ENCODE peak calls at places on chromosomes 3 and 15, in seven cellular contexts. One of them, this sample, is unnamed.

GRCh38 chr15:85324202-85324601 is 56.2 kb upstream of the AKAP13 start:
- DNase-seq in psoas muscle: no peak
- DNase-seq in upper lobe of left lung: no peak
- DNase-seq in esophagus squamous epithelium: no peak
- DNase-seq in sigmoid colon: no peak
- DNase-seq in cardiac muscle cell: peak; percentile 65
- DNase-seq in body of pancreas: no peak
- DNase-seq in this sample: no peak

GRCh38 chr3:194255252-194256039 is 95.7 kb downstream of the CPN2 start:
- DNase-seq in body of pancreas: no peak
- DNase-seq in cardiac muscle cell: peak; percentile 70
- DNase-seq in upper lobe of left lung: peak; percentile 83
- DNase-seq in sigmoid colon: peak; percentile 83
- DNase-seq in esophagus squamous epithelium: no peak
- DNase-seq in psoas muscle: peak; percentile 82
- DNase-seq in this sample: peak; percentile 60

GRCh38 chr3:181868576-181868975 is 156.9 kb downstream of the SOX2 start:
- DNase-seq in upper lobe of left lung: no peak
- DNase-seq in body of pancreas: no peak
- DNase-seq in esophagus squamous epithelium: no peak
- DNase-seq in cardiac muscle cell: no peak
- DNase-seq in psoas muscle: no peak
- DNase-seq in sigmoid colon: no peak
- DNase-seq in this sample: no peak

GRCh38 chr3:78666458-78666800 is 1101.4 kb downstream of the ROBO1 start:
- DNase-seq in psoas muscle: no peak
- DNase-seq in cardiac muscle cell: no peak
- DNase-seq in esophagus squamous epithelium: no peak
- DNase-seq in sigmoid colon: no peak
- DNase-seq in upper lobe of left lung: no peak
- DNase-seq in body of pancreas: no peak
- DNase-seq in this sample: peak; percentile 9

GRCh38 chr3:15636028-15636709 is 34.6 kb downstream of the BTD start:
- DNase-seq in upper lobe of left lung: no peak
- DNase-seq in cardiac muscle cell: peak; percentile 87
- DNase-seq in body of pancreas: no peak
- DNase-seq in psoas muscle: no peak
- DNase-seq in esophagus squamous epithelium: no peak
- DNase-seq in sigmoid colon: no peak
- DNase-seq in this sample: no peak

GRCh38 chr3:184361532-184361931 is at the start of the genes CLCN2 and POLR2H:
- DNase-seq in sigmoid colon: no peak
- DNase-seq in cardiac muscle cell: peak; percentile 69
- DNase-seq in upper lobe of left lung: peak; percentile 61
- DNase-seq in body of pancreas: peak; percentile 56
- DNase-seq in psoas muscle: peak; percentile 73
- DNase-seq in esophagus squamous epithelium: no peak
- DNase-seq in this sample: peak; percentile 93

GRCh38 chr3:183411216-183411922 is 17.1 kb downstream of the MCF2L2 start:
- DNase-seq in sigmoid colon: no peak
- DNase-seq in esophagus squamous epithelium: no peak
- DNase-seq in upper lobe of left lung: no peak
- DNase-seq in cardiac muscle cell: peak; percentile 39
- DNase-seq in psoas muscle: no peak
- DNase-seq in body of pancreas: no peak
- DNase-seq in this sample: no peak

GRCh38 chr15:63915888-63916731 is 82.4 kb upstream of the HERC1 start:
- DNase-seq in body of pancreas: no peak
- DNase-seq in psoas muscle: peak; percentile 51
- DNase-seq in esophagus squamous epithelium: no peak
- DNase-seq in upper lobe of left lung: no peak
- DNase-seq in sigmoid colon: no peak
- DNase-seq in cardiac muscle cell: peak; percentile 52
- DNase-seq in this sample: no peak

GRCh38 chr3:109563149-109563548 is 225.8 kb upstream of the DPPA4 start:
- DNase-seq in esophagus squamous epithelium: no peak
- DNase-seq in sigmoid colon: no peak
- DNase-seq in cardiac muscle cell: no peak
- DNase-seq in psoas muscle: no peak
- DNase-seq in body of pancreas: no peak
- DNase-seq in upper lobe of left lung: no peak
- DNase-seq in this sample: no peak

GRCh38 chr15:47503884-47504283 is 213.4 kb upstream of the SEMA6D start:
- DNase-seq in cardiac muscle cell: no peak
- DNase-seq in sigmoid colon: no peak
- DNase-seq in body of pancreas: no peak
- DNase-seq in esophagus squamous epithelium: no peak
- DNase-seq in upper lobe of left lung: no peak
- DNase-seq in psoas muscle: no peak
- DNase-seq in this sample: no peak

GRCh38 chr15:61243984-61244593 is 15.0 kb upstream of the RORA start:
- DNase-seq in psoas muscle: no peak
- DNase-seq in cardiac muscle cell: no peak
- DNase-seq in body of pancreas: no peak
- DNase-seq in sigmoid colon: no peak
- DNase-seq in esophagus squamous epithelium: no peak
- DNase-seq in upper lobe of left lung: no peak
- DNase-seq in this sample: no peak

GRCh38 chr3:171936231-171936841 is 93.2 kb downstream of the TMEM212 start:
- DNase-seq in body of pancreas: no peak
- DNase-seq in upper lobe of left lung: peak; percentile 68
- DNase-seq in psoas muscle: no peak
- DNase-seq in sigmoid colon: no peak
- DNase-seq in cardiac muscle cell: peak; percentile 92
- DNase-seq in esophagus squamous epithelium: no peak
- DNase-seq in this sample: peak; percentile 37

GRCh38 chr3:116743062-116743461 is 33.5 kb downstream of the TUSC7 start:
- DNase-seq in sigmoid colon: no peak
- DNase-seq in cardiac muscle cell: no peak
- DNase-seq in psoas muscle: no peak
- DNase-seq in body of pancreas: peak; percentile 21
- DNase-seq in esophagus squamous epithelium: no peak
- DNase-seq in upper lobe of left lung: peak; percentile 28
- DNase-seq in this sample: no peak

DNA sequence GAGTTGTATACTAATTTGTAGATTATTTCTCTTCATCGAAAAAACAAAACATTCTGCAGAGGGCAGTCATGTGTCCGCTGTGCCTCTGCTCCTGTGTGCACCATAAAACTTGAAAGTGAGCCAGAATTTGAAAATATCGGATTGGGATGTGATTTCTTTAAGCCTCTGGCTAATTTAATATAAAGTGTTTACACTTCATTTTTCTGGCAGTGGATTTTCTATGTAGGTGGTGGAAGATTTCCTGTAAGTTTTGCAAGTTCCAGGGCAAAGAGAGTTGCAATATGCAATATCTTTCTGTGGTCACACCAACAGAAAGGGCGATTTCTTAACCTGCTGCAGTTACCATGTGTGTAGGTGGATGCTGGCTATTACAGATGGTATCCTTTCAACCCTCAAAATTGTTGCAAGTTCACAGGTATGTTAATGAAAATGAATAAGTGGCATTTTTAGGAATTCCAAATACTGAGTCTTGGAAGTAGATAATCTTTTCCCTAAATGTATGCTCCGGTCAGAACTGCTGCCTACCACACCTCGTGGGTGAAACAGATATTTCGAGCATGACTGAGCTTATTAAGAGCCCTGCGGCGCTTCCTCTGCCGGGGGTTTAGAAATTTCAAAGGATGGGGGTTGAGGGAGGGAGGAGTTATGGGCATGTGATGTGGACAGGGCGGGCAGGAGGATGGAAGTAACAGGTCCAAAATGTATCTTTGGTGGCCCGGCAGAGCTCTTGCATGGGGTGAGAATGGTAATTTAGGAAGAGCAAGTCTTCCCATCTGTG is 134.0 kb downstream of the PGPEP1L start:
- DNase-seq in upper lobe of left lung: peak; percentile 50
- DNase-seq in body of pancreas: no peak
- DNase-seq in esophagus squamous epithelium: no peak
- DNase-seq in sigmoid colon: no peak
- DNase-seq in psoas muscle: no peak
- DNase-seq in cardiac muscle cell: peak; percentile 70
- DNase-seq in this sample: no peak
- H3K27ac ChIP-seq in upper lobe of left lung: peak overlapping the region; percentile 27
- H3K27ac ChIP-seq in body of pancreas: no peak overlapping the region
- H3K27ac ChIP-seq in esophagus squamous epithelium: peak overlapping the region; percentile 32
- H3K27ac ChIP-seq in sigmoid colon: peak overlapping the region; percentile 63
- H3K27ac ChIP-seq in psoas muscle: no peak overlapping the region
- H3K27ac ChIP-seq in cardiac muscle cell: no peak overlapping the region
- H3K27ac ChIP-seq in this sample: no peak overlapping the region

GRCh38 chr3:52798978-52799476 is 4.4 kb downstream of the ITIH3 start:
- DNase-seq in sigmoid colon: no peak
- DNase-seq in psoas muscle: no peak
- DNase-seq in body of pancreas: peak; percentile 28
- DNase-seq in cardiac muscle cell: peak; percentile 9
- DNase-seq in upper lobe of left lung: no peak
- DNase-seq in esophagus squamous epithelium: no peak
- DNase-seq in this sample: peak; percentile 31
- TF ChIP-seq CTCF in sigmoid colon: no peak
- TF ChIP-seq CTCF in psoas muscle: peak; percentile 28
- TF ChIP-seq CTCF in body of pancreas: peak; percentile 36
- TF ChIP-seq CTCF in cardiac muscle cell: peak; percentile 39
- TF ChIP-seq CTCF in upper lobe of left lung: no peak
- TF ChIP-seq CTCF in esophagus squamous epithelium: peak; percentile 22
- TF ChIP-seq CTCF in this sample: peak; percentile 34

GRCh38 chr3:60126905-60127304 is 1077.1 kb upstream of the CFAP20DC start:
- DNase-seq in cardiac muscle cell: no peak
- DNase-seq in esophagus squamous epithelium: no peak
- DNase-seq in upper lobe of left lung: no peak
- DNase-seq in sigmoid colon: no peak
- DNase-seq in body of pancreas: no peak
- DNase-seq in psoas muscle: no peak
- DNase-seq in this sample: no peak
- H3K27ac ChIP-seq in cardiac muscle cell: no peak overlapping the region
- H3K27ac ChIP-seq in esophagus squamous epithelium: no peak overlapping the region
- H3K27ac ChIP-seq in upper lobe of left lung: no peak overlapping the region
- H3K27ac ChIP-seq in sigmoid colon: no peak overlapping the region
- H3K27ac ChIP-seq in body of pancreas: no peak overlapping the region
- H3K27ac ChIP-seq in psoas muscle: no peak overlapping the region
- H3K27ac ChIP-seq in this sample: no peak overlapping the region

DNA sequence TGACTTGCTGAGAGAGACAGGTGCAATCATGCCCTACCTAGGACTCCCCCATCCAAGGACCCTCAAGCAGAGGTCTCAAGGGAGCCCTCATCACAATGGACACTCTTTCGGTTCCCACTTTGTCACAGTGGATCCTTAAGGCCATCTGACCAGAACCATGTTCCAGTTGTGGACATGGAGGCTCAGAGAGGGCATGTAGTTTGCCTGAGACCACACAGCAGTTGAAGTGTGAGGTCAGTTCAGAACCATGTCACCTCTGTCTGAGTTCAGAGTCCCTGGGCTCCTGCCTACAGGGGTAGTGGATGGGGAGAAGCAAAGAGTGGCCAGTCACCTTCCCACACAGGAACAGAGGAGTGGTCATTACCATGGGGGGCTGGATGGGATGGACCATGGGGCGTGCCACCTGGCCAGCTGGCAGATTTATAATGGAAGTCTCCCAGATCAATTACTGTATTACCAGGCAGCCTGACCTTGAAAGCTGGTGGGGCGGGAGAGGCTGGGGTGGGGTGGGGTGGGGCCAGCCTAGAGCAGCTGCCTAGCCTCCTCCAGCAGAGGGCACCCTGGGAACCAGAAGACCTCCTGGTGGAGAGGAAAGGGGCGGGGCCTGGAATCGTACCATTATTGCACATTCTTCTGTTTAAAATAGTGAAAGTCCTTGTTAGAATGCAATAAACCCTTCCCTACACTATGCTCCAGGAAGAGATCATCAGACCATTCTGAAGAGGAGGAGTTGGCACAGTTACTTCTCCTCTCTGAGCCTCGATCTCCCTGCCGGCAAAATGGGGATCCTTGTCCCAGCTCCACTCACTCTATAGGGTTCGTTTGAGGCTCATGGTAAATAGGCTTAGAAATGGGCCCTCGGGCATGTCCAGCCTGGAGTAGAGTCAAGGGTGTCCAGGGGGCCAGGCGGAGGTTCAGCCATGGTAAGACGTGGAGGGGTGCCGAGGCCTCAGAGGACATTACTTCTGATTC is 26.9 kb upstream of the LINGO1 start:
- DNase-seq in sigmoid colon: no peak
- DNase-seq in psoas muscle: no peak
- DNase-seq in upper lobe of left lung: peak; percentile 46
- DNase-seq in cardiac muscle cell: peak; percentile 71
- DNase-seq in esophagus squamous epithelium: no peak
- DNase-seq in body of pancreas: peak; percentile 69
- DNase-seq in this sample: peak; percentile 89
- TF ChIP-seq CTCF in sigmoid colon: no peak
- TF ChIP-seq CTCF in psoas muscle: peak; percentile 32
- TF ChIP-seq CTCF in upper lobe of left lung: no peak
- TF ChIP-seq CTCF in cardiac muscle cell: peak; percentile 51
- TF ChIP-seq CTCF in esophagus squamous epithelium: no peak
- TF ChIP-seq CTCF in body of pancreas: peak; percentile 24
- TF ChIP-seq CTCF in this sample: peak; percentile 58

GRCh38 chr3:128727485-128727884 is 1.5 kb downstream of the RAB7A start:
- DNase-seq in sigmoid colon: no peak
- DNase-seq in psoas muscle: no peak
- DNase-seq in cardiac muscle cell: no peak
- DNase-seq in body of pancreas: no peak
- DNase-seq in esophagus squamous epithelium: no peak
- DNase-seq in upper lobe of left lung: no peak
- DNase-seq in this sample: no peak
- H3K27ac ChIP-seq in sigmoid colon: peak overlapping the region; percentile 96
- H3K27ac ChIP-seq in psoas muscle: peak overlapping the region; percentile 100
- H3K27ac ChIP-seq in cardiac muscle cell: peak overlapping the region; percentile 99
- H3K27ac ChIP-seq in body of pancreas: no peak overlapping the region
- H3K27ac ChIP-seq in esophagus squamous epithelium: peak overlapping the region; percentile 97
- H3K27ac ChIP-seq in upper lobe of left lung: peak overlapping the region; percentile 93
- H3K27ac ChIP-seq in this sample: peak overlapping the region; percentile 99

DNA sequence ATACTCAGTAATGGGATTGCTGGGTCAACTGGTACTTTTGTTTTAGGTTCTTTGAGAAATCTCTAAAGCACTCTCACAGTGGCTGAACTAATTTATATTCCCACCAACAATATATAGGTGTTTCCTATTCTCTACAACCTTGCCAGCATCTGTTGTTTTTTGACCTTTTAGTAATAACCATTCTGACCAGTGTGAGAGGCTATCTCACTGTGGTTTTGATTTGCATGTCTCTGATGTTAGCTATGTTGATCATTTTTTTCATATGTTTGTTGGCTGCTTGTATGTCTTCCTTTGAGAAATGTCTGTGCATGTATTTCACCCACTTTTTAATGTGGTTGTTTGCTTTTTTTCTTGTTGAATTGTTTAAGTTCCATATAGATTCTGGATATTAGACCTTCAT is 98.2 kb upstream of the DCBLD2 start:
- DNase-seq in body of pancreas: no peak
- DNase-seq in esophagus squamous epithelium: no peak
- DNase-seq in sigmoid colon: no peak
- DNase-seq in cardiac muscle cell: no peak
- DNase-seq in psoas muscle: no peak
- DNase-seq in upper lobe of left lung: no peak
- DNase-seq in this sample: no peak
- TF ChIP-seq CTCF in body of pancreas: no peak
- TF ChIP-seq CTCF in esophagus squamous epithelium: no peak
- TF ChIP-seq CTCF in sigmoid colon: no peak
- TF ChIP-seq CTCF in cardiac muscle cell: no peak
- TF ChIP-seq CTCF in psoas muscle: no peak
- TF ChIP-seq CTCF in upper lobe of left lung: no peak
- TF ChIP-seq CTCF in this sample: no peak